ENCODE peak calls at places on chromosomes 4 and X, in four cellular contexts. F is HepG2, A is HCT116, J is GM12878. O is an unnamed sample.

GRCh38 chr4:20509315-20509714 is 190.9 kb upstream of the PACRGL start:
- ATAC-seq in F (no peak), A (no peak), J (no peak), O (no peak)

GRCh38 chrX:53684415-53685192 is 1.9 kb downstream of the HUWE1 start:
- ATAC-seq in F (peak; percentile 79), A (no peak), J (peak; percentile 73), O (no peak)

GRCh38 chr4:176266026-176266425 is 3.0 kb downstream of the ASB5 start:
- ATAC-seq in F (no peak), A (no peak), J (no peak), O (no peak)

GRCh38 chr4:82394896-82395295 is 21.1 kb upstream of the HNRNPD start:
- ATAC-seq in F (peak; percentile 63), A (peak; percentile 67), J (no peak), O (no peak)

GRCh38 chr4:78069859-78070258 is 12.7 kb downstream of the FRAS1 start:
- ATAC-seq in F (no peak), A (no peak), J (no peak), O (no peak)

GRCh38 chrX:50691820-50692219 is 122.2 kb downstream of the SHROOM4 start:
- ATAC-seq in F (peak; percentile 87), A (peak; percentile 90), J (peak; percentile 98), O (peak; percentile 36)

GRCh38 chr4:178395798-178396197 is 953.6 kb upstream of the AGA start:
- ATAC-seq in F (peak; percentile 52), A (peak; percentile 38), J (peak; percentile 51), O (no peak)

GRCh38 chr4:139315221-139315675 is 13.0 kb upstream of the NDUFC1 start:
- ATAC-seq in F (no peak), A (no peak), J (peak; percentile 82), O (no peak)

GRCh38 chr4:78325244-78326187 is 226.1 kb upstream of the ANXA3 start:
- ATAC-seq in F (no peak), A (no peak), J (no peak), O (no peak)

GRCh38 chr4:83370640-83370906 is 35.9 kb upstream of the HPSE start:
- ATAC-seq in F (peak; percentile 40), A (no peak), J (no peak), O (peak; percentile 10)

GRCh38 chrX:84748965-84749656 is 246.9 kb upstream of the HDX start:
- ATAC-seq in F (no peak), A (no peak), J (no peak), O (no peak)

GRCh38 chr4:55346851-55347255 is 811 bp downstream of the SRD5A3 start:
- ATAC-seq in F (peak; percentile 39), A (peak; percentile 34), J (no peak), O (peak; percentile 2)

GRCh38 chr4:67721770-67722597 is 21.0 kb upstream of the UBA6 start:
- ATAC-seq in F (no peak), A (peak; percentile 82), J (no peak), O (no peak)

GRCh38 chrX:24777660-24778059 is 83.9 kb downstream of the POLA1 start:
- ATAC-seq in F (no peak), A (no peak), J (peak; percentile 98), O (no peak)

GRCh38 chr4:56857601-56858301 is 36.2 kb upstream of the SPINK2 start:
- ATAC-seq in F (no peak), A (no peak), J (no peak), O (no peak)

GRCh38 chr4:99507762-99508161 is 3.1 kb upstream of the C4orf17 start:
- ATAC-seq in F (no peak), A (no peak), J (no peak), O (no peak)

GRCh38 chrX:1912193-1912592 is 297.3 kb downstream of the ASMT start:
- ATAC-seq in F (no peak), A (no peak), J (no peak), O (no peak)

GRCh38 chrX:74525116-74525515 is 89.3 kb downstream of the RLIM start:
- ATAC-seq in F (no peak), A (no peak), J (no peak), O (no peak)

GRCh38 chrX:94744786-94745185 is 1070.8 kb downstream of the FAM133A start:
- ATAC-seq in F (no peak), A (no peak), J (no peak), O (no peak)

GRCh38 chr4:108399610-108400265 is 220.6 kb upstream of the RPL34 start:
- ATAC-seq in F (no peak), A (no peak), J (no peak), O (no peak)

GRCh38 chr4:22596384-22596783 is 80.5 kb upstream of the ADGRA3 start:
- ATAC-seq in F (no peak), A (no peak), J (peak; percentile 6), O (no peak)

GRCh38 chr4:2411786-2412510 is 6.5 kb downstream of the ZFYVE28 start:
- ATAC-seq in F (no peak), A (no peak), J (peak; percentile 67), O (no peak)

GRCh38 chr4:2046031-2046961 is 12.8 kb upstream of the NAT8L start:
- ATAC-seq in F (peak; percentile 6), A (no peak), J (no peak), O (no peak)

GRCh38 chr4:39568805-39569204 is 41.6 kb upstream of the UGDH start:
- ATAC-seq in F (no peak), A (no peak), J (peak; percentile 88), O (no peak)

GRCh38 chr4:184251680-184252000 is 34.0 kb upstream of the ENPP6 start:
- ATAC-seq in F (no peak), A (no peak), J (peak; percentile 43), O (no peak)

GRCh38 chr4:162804323-162804924 is 362.3 kb downstream of the NAF1 start:
- ATAC-seq in F (no peak), A (no peak), J (no peak), O (no peak)

GRCh38 chr4:95572304-95572991 is 23.7 kb upstream of the UNC5C start:
- ATAC-seq in F (no peak), A (no peak), J (no peak), O (no peak)

GRCh38 chr4:97491856-97492255 is 651.4 kb downstream of the STPG2 start:
- ATAC-seq in F (no peak), A (no peak), J (no peak), O (no peak)

GRCh38 chr4:186881521-186882220 is 158.0 kb upstream of the FAT1 start:
- ATAC-seq in F (no peak), A (peak; percentile 88), J (no peak), O (no peak)

GRCh38 chrX:69093960-69094935 is 71.0 kb downstream of the PJA1 start:
- ATAC-seq in F (peak; percentile 83), A (peak; percentile 97), J (peak; percentile 86), O (peak; percentile 37)

DNA sequence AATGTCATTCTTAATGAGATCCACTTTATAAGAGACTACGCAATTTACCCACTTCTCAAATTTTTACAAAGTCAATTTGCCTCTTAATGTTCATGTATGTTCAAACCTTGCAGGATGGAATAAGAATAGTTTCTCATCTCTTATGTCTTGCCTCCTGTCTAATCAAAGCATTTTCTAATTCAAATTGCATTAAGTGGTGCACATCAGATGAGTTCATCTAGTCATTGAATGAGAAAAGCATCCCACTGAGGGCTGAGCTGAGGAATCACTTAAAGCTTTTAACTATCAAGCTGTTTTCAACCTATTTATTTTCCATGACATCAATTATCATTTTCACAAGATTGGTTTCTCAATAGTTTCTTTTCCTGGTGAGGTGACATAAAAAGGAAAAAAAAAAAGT is 1964.0 kb downstream of the PCDH7 start:
- ATAC-seq in F (no peak), A (no peak), J (no peak), O (no peak)
- TF ChIP-seq POLR2AphosphoS5 in F (no peak), A (no peak), J (no peak), O (no peak)

GRCh38 chrX:133961046-133961445 is 24.3 kb downstream of the GPC3 start:
- ATAC-seq in F (peak; percentile 20), A (no peak), J (no peak), O (no peak)

GRCh38 chrX:133956570-133957340 is 28.6 kb downstream of the GPC3 start:
- ATAC-seq in F (no peak), A (no peak), J (no peak), O (no peak)

GRCh38 chrX:133953785-133954355 is 31.5 kb downstream of the GPC3 start:
- ATAC-seq in F (no peak), A (no peak), J (no peak), O (no peak)

GRCh38 chrX:133959972-133960371 is 25.4 kb downstream of the GPC3 start:
- ATAC-seq in F (no peak), A (no peak), J (no peak), O (no peak)

GRCh38 chrX:133958997-133959688 is 26.3 kb downstream of the GPC3 start:
- ATAC-seq in F (peak; percentile 8), A (no peak), J (no peak), O (no peak)
- H3K4me3 ChIP-seq in F (no peak overlapping the region), A (no peak overlapping the region), J (no peak overlapping the region), O (no peak overlapping the region)

GRCh38 chrX:48913605-48914366 is 2.3 kb upstream of the SLC35A2 start:
- ATAC-seq in F (no peak), A (no peak), J (no peak), O (no peak)

GRCh38 chrX:48909703-48910102 is 1.7 kb downstream of the SLC35A2 start:
- ATAC-seq in F (no peak), A (no peak), J (no peak), O (no peak)

GRCh38 chrX:48910926-48911406 is 480 bp downstream of the SLC35A2 start:
- ATAC-seq in F (no peak), A (no peak), J (peak; percentile 8), O (no peak)

GRCh38 chrX:48908600-48908999 is 2.8 kb downstream of the SLC35A2 start:
- ATAC-seq in F (no peak), A (no peak), J (no peak), O (no peak)

DNA sequence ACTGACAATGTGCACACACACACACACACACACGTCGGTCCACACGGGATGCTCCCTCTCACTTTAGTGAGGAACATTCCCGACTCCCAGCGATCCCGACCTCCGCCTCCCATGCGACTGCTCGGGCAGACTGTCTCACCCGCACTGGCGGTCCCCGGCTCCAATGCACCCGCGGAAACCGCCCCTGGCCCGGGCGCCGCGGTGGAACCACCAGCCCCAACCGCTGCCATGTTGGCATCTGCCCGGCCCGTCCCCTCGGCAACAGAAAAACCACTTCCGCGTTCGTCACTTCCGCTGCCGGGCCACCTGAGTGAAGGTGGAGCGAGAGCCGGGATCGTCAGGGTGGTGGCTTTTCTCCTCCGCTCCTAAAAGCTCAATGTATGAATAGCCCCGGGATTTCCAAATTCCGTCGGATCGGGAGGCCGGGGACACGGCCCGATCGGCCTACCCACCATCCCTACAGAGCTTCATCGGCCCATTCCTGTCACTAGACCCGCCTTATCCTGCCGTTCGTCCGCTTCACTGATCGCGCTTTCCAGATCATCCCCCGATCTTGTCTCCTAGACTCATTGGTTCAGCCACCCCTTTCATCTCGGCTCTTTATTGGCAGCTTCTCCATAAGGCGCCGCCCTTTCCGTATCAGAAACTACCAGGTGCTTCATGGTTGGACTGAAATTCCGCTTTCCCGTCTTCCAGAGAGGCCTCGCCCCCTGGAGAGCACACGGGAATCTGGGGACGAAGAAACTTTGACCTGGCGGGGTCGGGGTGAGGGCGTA is at the start of gene SLC35A2:
- ATAC-seq in F (peak; percentile 89), A (peak; percentile 90), J (peak; percentile 86), O (peak; percentile 83)
- TF ChIP-seq POLR2A in F (no peak), A (peak; percentile 40), J (peak; percentile 89), O (peak; percentile 46)

GRCh38 chr4:53676402-53676871 is 85.2 kb upstream of the LNX1 start:
- ATAC-seq in F (no peak), A (no peak), J (no peak), O (peak; percentile 84)
- TF ChIP-seq POLR2AphosphoS5 in F (no peak), A (no peak), J (no peak), O (peak; percentile 67)

O was measured in gastroesophageal sphincter.